ENCODE peak calls at places on chromosomes 3 and 15, in five cellular contexts. S is tibial artery, R is AG09319, T is psoas muscle, H is A549. C is an unnamed sample.

GRCh38 chr15:57596978-57597377 is 5.3 kb downstream of the MYZAP start:
- DNase-seq in S (no peak), R (no peak), T (no peak), H (no peak), C (no peak)

GRCh38 chr15:29821416-29822099 is 710 bp downstream of the TJP1 start:
- DNase-seq in H (peak; percentile 89), R (peak; percentile 44), T (peak; percentile 65), S (peak; percentile 78), C (peak; percentile 46)

GRCh38 chr15:38211249-38211648 is 41.4 kb upstream of the SPRED1 start:
- DNase-seq in T (no peak), R (no peak), H (no peak), S (no peak), C (no peak)

GRCh38 chr3:15601046-15601398 is 347 bp downstream of the HACL1 start:
- DNase-seq in H (no peak), T (no peak), R (no peak), S (no peak), C (no peak)

GRCh38 chr3:128804017-128804816 is 75.2 kb upstream of the ACAD9 start:
- DNase-seq in T (no peak), S (no peak), R (no peak), H (no peak), C (no peak)

GRCh38 chr3:15438988-15439387 is 11.6 kb downstream of the EAF1 start:
- DNase-seq in R (peak; percentile 68), H (no peak), T (no peak), S (no peak), C (no peak)

GRCh38 chr15:95840004-95840403 is 490.5 kb upstream of the NR2F2 start:
- DNase-seq in R (peak; percentile 55), T (peak; percentile 43), H (no peak), S (peak; percentile 77), C (no peak)

GRCh38 chr3:14511623-14511965 is 28.5 kb downstream of the GRIP2 start:
- DNase-seq in H (no peak), R (no peak), T (no peak), S (no peak), C (no peak)

GRCh38 chr3:72011495-72011894 is 226.5 kb upstream of the PROK2 start:
- DNase-seq in S (no peak), R (no peak), H (no peak), T (no peak), C (no peak)

GRCh38 chr3:161069441-161070251 is 35.5 kb downstream of the B3GALNT1 start:
- DNase-seq in T (no peak), S (peak; percentile 31), R (peak; percentile 14), H (peak; percentile 9), C (peak; percentile 43)

GRCh38 chr3:50392101-50392715 is 32.9 kb upstream of the TMEM115 start:
- DNase-seq in R (no peak), T (no peak), S (no peak), H (no peak), C (no peak)

GRCh38 chr3:66442254-66443249 is 58.3 kb downstream of the LRIG1 start:
- DNase-seq in R (no peak), H (no peak), S (peak; percentile 79), T (peak; percentile 71), C (no peak)

GRCh38 chr3:126657901-126658300 is 3.0 kb upstream of the TXNRD3 start:
- DNase-seq in T (no peak), S (no peak), H (no peak), R (no peak), C (no peak)

GRCh38 chr3:126658584-126658983 is 3.7 kb upstream of the TXNRD3 start:
- DNase-seq in S (no peak), T (no peak), H (no peak), R (no peak), C (no peak)

GRCh38 chr3:126661965-126662364 is 7.0 kb upstream of the TXNRD3 start:
- DNase-seq in R (no peak), H (no peak), S (no peak), T (no peak), C (no peak)

GRCh38 chr3:126661532-126661931 is 6.6 kb upstream of the TXNRD3 start:
- DNase-seq in T (no peak), S (no peak), R (no peak), H (no peak), C (no peak)

DNA sequence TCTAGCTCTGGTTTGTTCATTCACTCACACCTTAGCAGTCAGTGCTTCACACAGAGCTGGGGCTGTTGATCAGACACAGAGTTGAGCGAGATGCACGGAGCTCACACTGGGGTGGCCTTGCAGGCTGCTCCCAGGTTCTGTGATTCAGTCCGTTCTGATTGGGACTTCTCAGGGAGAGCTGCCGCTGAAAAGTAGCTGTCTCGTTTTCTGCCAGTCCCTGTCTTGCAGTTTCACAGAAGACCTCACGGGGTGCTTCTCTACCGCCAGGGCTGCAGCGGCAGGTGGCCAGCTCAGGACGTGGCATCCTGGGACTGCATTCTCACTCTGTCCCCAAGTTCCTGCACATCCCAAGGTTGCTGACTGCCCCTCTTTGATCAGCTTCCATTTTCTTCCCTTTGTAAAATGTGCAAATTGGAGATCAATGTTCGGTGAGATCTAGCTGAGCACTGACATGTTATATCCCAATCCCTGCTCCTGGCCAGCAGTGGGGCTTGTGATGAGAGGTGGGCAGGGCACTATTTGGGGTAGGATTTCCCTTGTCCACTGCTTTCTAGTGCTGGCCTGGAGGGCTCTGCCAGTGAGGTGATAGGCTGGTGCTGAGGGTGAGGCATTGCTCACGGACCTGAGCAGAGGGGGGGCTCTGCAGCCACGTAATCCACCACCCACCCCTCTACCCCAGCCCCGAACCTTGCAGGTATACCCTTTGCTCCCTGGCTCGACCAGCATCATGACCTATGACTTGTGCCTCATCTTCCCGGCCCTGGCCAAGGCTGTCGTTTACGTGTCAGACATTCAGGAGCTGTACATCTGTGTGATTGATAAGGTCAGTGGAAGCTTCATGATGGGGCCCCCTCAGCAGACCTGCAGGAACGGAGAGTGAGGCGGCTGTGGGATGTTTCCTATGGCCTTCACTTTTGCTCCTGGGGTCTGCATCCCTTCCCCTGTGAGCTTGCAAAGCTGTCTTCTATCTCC is 5.3 kb upstream of the TXNRD3 start:
- DNase-seq in H (peak; percentile 44), S (no peak), R (no peak), T (no peak), C (no peak)
- TF ChIP-seq CTCF in H (no peak), S (no peak), R (peak; percentile 16), T (peak; percentile 12), C (peak; percentile 41)

DNA sequence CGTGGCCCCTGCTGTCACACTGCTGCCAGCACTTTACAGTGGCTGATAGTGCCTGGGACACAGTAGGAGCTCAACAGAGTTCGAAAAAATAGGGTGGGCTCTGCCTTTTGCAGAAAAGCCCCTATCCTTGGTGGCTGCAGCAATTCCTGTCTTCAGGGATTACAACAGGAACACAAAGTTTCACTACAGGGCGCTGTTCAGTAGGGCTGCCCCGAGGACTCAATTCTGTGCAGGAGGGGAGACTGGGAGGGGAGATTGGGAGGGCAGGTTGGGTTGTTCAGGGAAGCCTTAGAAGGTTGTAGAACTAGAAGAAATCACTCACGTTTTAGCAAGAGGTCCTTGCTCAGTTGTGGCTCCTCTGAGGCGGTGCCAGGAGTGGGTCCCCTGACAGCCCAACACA is 138.0 kb upstream of the TPM1 start:
- DNase-seq in H (no peak), T (no peak), S (no peak), R (no peak), C (no peak)
- TF ChIP-seq CTCF in H (no peak), T (no peak), S (no peak), R (no peak), C (no peak)

GRCh38 chr3:196315821-196316220 is 2.2 kb downstream of the DYNLT2B start:
- DNase-seq in H (no peak), R (no peak), S (no peak), T (no peak), C (no peak)

GRCh38 chr3:196314597-196314996 is 3.4 kb downstream of the DYNLT2B start:
- DNase-seq in T (no peak), H (no peak), R (no peak), S (no peak), C (no peak)

GRCh38 chr3:196320110-196320509 is 2.1 kb upstream of the DYNLT2B start:
- DNase-seq in T (no peak), S (no peak), R (no peak), H (no peak), C (no peak)

GRCh38 chr3:196321162-196321561 is 3.1 kb upstream of the DYNLT2B start:
- DNase-seq in H (no peak), T (no peak), R (no peak), S (no peak), C (no peak)

DNA sequence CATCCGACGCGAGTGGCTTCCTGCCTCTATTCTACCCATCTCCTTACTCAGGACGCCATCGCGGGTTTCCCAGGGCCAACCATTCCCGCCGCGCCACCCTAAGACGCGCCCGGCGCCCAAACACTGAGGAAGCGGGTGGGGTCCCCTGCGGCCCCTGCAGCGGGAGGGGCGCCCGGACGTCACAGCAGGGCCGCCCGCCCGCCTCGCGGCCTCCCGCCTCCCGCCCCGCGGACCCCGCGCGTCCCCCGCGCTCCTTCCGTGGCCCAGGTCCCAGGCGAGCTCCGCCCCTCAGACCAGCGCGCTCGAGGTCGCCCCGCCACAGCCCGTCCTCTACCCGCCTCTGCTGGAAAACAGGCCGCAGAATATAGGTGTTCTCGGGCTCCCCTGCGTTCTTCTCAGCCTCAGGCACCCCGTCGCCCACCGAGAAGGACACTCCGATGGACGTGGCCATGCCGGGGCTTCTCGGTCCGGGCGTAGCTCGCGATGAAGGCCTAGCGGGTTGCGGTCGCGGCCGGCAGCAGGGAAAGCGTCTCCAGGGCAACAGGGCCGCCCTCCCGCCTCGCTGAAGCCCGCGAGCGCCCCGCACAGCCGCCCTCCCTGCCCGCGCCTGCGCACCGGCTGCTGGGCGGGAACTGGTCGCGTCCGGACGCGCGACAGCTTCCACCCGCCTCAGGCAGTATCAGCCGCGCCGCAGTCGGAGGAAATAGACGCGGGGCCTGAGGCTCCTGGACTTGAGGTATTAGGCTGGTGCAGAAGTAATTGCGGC is at the start of gene DYNLT2B:
- DNase-seq in T (peak; percentile 90), S (peak; percentile 79), H (peak; percentile 88), R (peak; percentile 73), C (peak; percentile 54)
- TF ChIP-seq CTCF in T (no peak), S (no peak), H (no peak), R (no peak), C (no peak)

GRCh38 chr15:35697549-35698299 is 151.8 kb upstream of the DPH6 start:
- DNase-seq in R (no peak), H (peak; percentile 17), S (no peak), T (no peak), C (peak; percentile 87)
- TF ChIP-seq CTCF in R (no peak), H (peak; percentile 18), S (no peak), T (no peak), C (no peak)

GRCh38 chr3:155995525-155996370 is 124.6 kb upstream of the KCNAB1 start:
- DNase-seq in H (peak; percentile 60), T (no peak), S (no peak), R (peak; percentile 30), C (no peak)
- TF ChIP-seq CTCF in H (peak; percentile 58), T (peak; percentile 17), S (peak; percentile 44), R (peak; percentile 59), C (peak; percentile 65)

GRCh38 chr3:179098388-179099077 is 26.9 kb upstream of the ZMAT3 start:
- DNase-seq in S (no peak), T (no peak), R (no peak), H (no peak), C (no peak)
- TF ChIP-seq CTCF in S (no peak), T (no peak), R (peak; percentile 4), H (no peak), C (peak; percentile 20)